ENCODE peak calls at places on chromosomes 6 and 20, in six cellular contexts. R is endothelial cell, F is endodermal cell, Q is vagina, I is NCI-H774, D is transverse colon. C is an unnamed sample.

GRCh38 chr6:84193140-84193708 is 34.2 kb downstream of the CEP162 start:
- DNase-seq in R (no peak), F (no peak), Q (no peak), I (no peak), D (no peak), C (no peak)

GRCh38 chr20:37393196-37393862 is 47.4 kb downstream of the SRC start:
- DNase-seq in R (no peak), F (peak), Q (no peak), I (no peak), D (no peak), C (no peak)

GRCh38 chr6:13272131-13273046 is 55.9 kb downstream of the TBC1D7 start:
- DNase-seq in R (no peak), F (no peak), Q (no peak), I (no peak), D (peak), C (no peak)

GRCh38 chr20:17652411-17652810 is 29.6 kb downstream of the RRBP1 start:
- DNase-seq in R (no peak), F (no peak), Q (no peak), I (no peak), D (no peak), C (no peak)

GRCh38 chr6:32107447-32107846 is 1.7 kb downstream of the TNXB start:
- DNase-seq in R (no peak), F (no peak), Q (no peak), I (no peak), D (no peak), C (no peak)

GRCh38 chr20:62840244-62841197 is 21.1 kb downstream of the TCFL5 start:
- DNase-seq in R (no peak), F (no peak), Q (no peak), I (no peak), D (no peak), C (no peak)

GRCh38 chr20:63061701-63062100 is 54.9 kb upstream of the BHLHE23 start:
- DNase-seq in R (no peak), F (peak), Q (no peak), I (no peak), D (no peak), C (no peak)

GRCh38 chr6:113412589-113413367 is 444.4 kb upstream of the MARCKS start:
- DNase-seq in R (no peak), F (no peak), Q (no peak), I (no peak), D (no peak), C (peak)

GRCh38 chr6:166738778-166739654 is 112.0 kb upstream of the RPS6KA2 start:
- DNase-seq in R (no peak), F (peak), Q (no peak), I (no peak), D (no peak), C (no peak)

GRCh38 chr6:43966374-43966658 is 160.9 kb downstream of the MRPL14 start:
- DNase-seq in R (no peak), F (no peak), Q (peak), I (no peak), D (no peak), C (no peak)

GRCh38 chr6:23659125-23659524 is 466.9 kb upstream of the NRSN1 start:
- DNase-seq in R (peak), F (peak), Q (no peak), I (peak), D (peak), C (peak)

GRCh38 chr20:40319056-40319455 is 370.0 kb downstream of the MAFB start:
- DNase-seq in R (no peak), F (no peak), Q (no peak), I (no peak), D (no peak), C (no peak)

GRCh38 chr20:3203315-3204123 is 963 bp downstream of the DDRGK1 start:
- DNase-seq in R (no peak), F (peak), Q (no peak), I (peak), D (peak), C (peak)

GRCh38 chr6:4649728-4650127 is 126.5 kb upstream of the CDYL start:
- DNase-seq in R (no peak), F (no peak), Q (no peak), I (no peak), D (no peak), C (no peak)

GRCh38 chr6:35737413-35738211 is 780 bp downstream of the ARMC12 start:
- DNase-seq in R (no peak), F (peak), Q (no peak), I (peak), D (no peak), C (peak)

GRCh38 chr6:24219670-24220069 is 93.7 kb downstream of the NRSN1 start:
- DNase-seq in R (no peak), F (no peak), Q (no peak), I (no peak), D (no peak), C (no peak)

GRCh38 chr6:144744720-144745119 is 459.6 kb downstream of the UTRN start:
- DNase-seq in R (no peak), F (peak), Q (no peak), I (peak), D (no peak), C (peak)

C was measured in mesendoderm.